ENCODE peak calls at places on chromosomes 5 and 9, in five cellular contexts. L is mucosa of descending colon, Q is MV-4-11, B is NCI-H1092 treated with DMSO at 0.1 percent for 48 hours, S is NCI-H1105 treated with DMSO at 0.1 percent for 48 hours. F is an unnamed sample.

GRCh38 chr5:34857161-34857560 is 18.2 kb downstream of the TTC23L start:
- DNase-seq in L (no peak), Q (no peak), B (no peak), S (no peak), F (no peak)

GRCh38 chr9:128211551-128212281 is 8.5 kb downstream of the DNM1 start:
- DNase-seq in L (peak; percentile 30), Q (no peak), B (no peak), S (no peak), F (no peak)

GRCh38 chr9:87569008-87569908 is 71.6 kb downstream of the DAPK1 start:
- DNase-seq in L (no peak), Q (no peak), B (peak; percentile 49), S (no peak), F (no peak)

GRCh38 chr5:38666668-38667498 is 110.4 kb upstream of the LIFR start:
- DNase-seq in L (no peak), Q (no peak), B (peak; percentile 46), S (no peak), F (no peak)

GRCh38 chr9:105413486-105414068 is 34.3 kb upstream of the FSD1L start:
- DNase-seq in L (peak; percentile 56), Q (no peak), B (no peak), S (peak; percentile 9), F (no peak)

GRCh38 chr9:14351206-14351605 is 37.3 kb upstream of the NFIB start:
- DNase-seq in L (no peak), Q (no peak), B (no peak), S (no peak), F (no peak)

GRCh38 chr5:121630402-121630801 is 221.3 kb upstream of the FTMT start:
- DNase-seq in L (peak; percentile 24), Q (no peak), B (no peak), S (peak; percentile 20), F (no peak)

GRCh38 chr5:74434124-74434899 is 206.2 kb downstream of the ENC1 start:
- DNase-seq in L (no peak), Q (peak; percentile 87), B (no peak), S (no peak), F (no peak)

GRCh38 chr5:174552428-174552827 is 172.0 kb upstream of the MSX2 start:
- DNase-seq in L (no peak), Q (no peak), B (no peak), S (no peak), F (peak; percentile 84)

GRCh38 chr5:151592855-151593408 is 1.8 kb upstream of the FAT2 start:
- DNase-seq in L (no peak), Q (no peak), B (no peak), S (no peak), F (peak; percentile 74)

GRCh38 chr5:119943148-119943547 is 313.8 kb downstream of the FAM170A start:
- DNase-seq in L (no peak), Q (no peak), B (no peak), S (no peak), F (no peak)

GRCh38 chr5:37121465-37121864 is 127.7 kb downstream of the CPLANE1 start:
- DNase-seq in L (no peak), Q (peak; percentile 86), B (no peak), S (no peak), F (no peak)

GRCh38 chr5:96649251-96649937 is 12.8 kb upstream of the CAST start:
- DNase-seq in L (no peak), Q (no peak), B (no peak), S (no peak), F (no peak)

GRCh38 chr5:143041461-143041860 is 271.3 kb downstream of the ARHGAP26 start:
- DNase-seq in L (no peak), Q (no peak), B (peak; percentile 37), S (peak; percentile 53), F (no peak)

GRCh38 chr9:134304712-134305111 is 21.5 kb upstream of the RXRA start:
- DNase-seq in L (no peak), Q (no peak), B (peak; percentile 60), S (peak; percentile 85), F (no peak)

GRCh38 chr5:35478856-35479682 is 138.6 kb upstream of the SPEF2 start:
- DNase-seq in L (peak; percentile 3), Q (peak; percentile 69), B (no peak), S (no peak), F (no peak)

GRCh38 chr5:136018814-136019777 is 9.7 kb upstream of the TGFBI start:
- DNase-seq in L (peak; percentile 53), Q (no peak), B (no peak), S (no peak), F (no peak)

GRCh38 chr5:92841604-92842155 is 739.3 kb downstream of the NR2F1-AS1 start:
- DNase-seq in L (no peak), Q (no peak), B (no peak), S (no peak), F (no peak)

GRCh38 chr5:55146543-55147151 is 13.3 kb upstream of the GPX8 start:
- DNase-seq in L (peak; percentile 90), Q (peak; percentile 70), B (peak; percentile 67), S (peak; percentile 53), F (no peak)

GRCh38 chr9:113568481-113569321 is 105.2 kb downstream of the RGS3 start:
- DNase-seq in L (no peak), Q (no peak), B (peak; percentile 87), S (peak; percentile 74), F (peak; percentile 68)

GRCh38 chr9:21906878-21907277 is 87.3 kb downstream of the CDKN2A start:
- DNase-seq in L (no peak), Q (no peak), B (no peak), S (no peak), F (no peak)

GRCh38 chr9:135887585-135888050 is 19.7 kb downstream of the CAMSAP1 start:
- DNase-seq in L (peak; percentile 10), Q (peak; percentile 88), B (no peak), S (no peak), F (peak; percentile 80)

GRCh38 chr5:1346627-1347440 is 1.9 kb upstream of the CLPTM1L start:
- DNase-seq in L (no peak), Q (no peak), B (no peak), S (no peak), F (no peak)

GRCh38 chr5:116872486-116872885 is 297.9 kb upstream of the SEMA6A start:
- DNase-seq in L (no peak), Q (no peak), B (no peak), S (no peak), F (no peak)

GRCh38 chr5:180201051-180201987 is 7.7 kb downstream of the RASGEF1C start:
- DNase-seq in L (peak; percentile 24), Q (no peak), B (no peak), S (peak; percentile 4), F (no peak)

GRCh38 chr5:124706729-124707361 is 39.6 kb downstream of the ZNF608 start:
- DNase-seq in L (peak; percentile 46), Q (no peak), B (peak; percentile 72), S (peak; percentile 86), F (no peak)

GRCh38 chr9:129929467-129930125 is 94.3 kb downstream of the USP20 start:
- DNase-seq in L (no peak), Q (no peak), B (no peak), S (no peak), F (no peak)

GRCh38 chr9:90665072-90665471 is 22.4 kb upstream of the DIRAS2 start:
- DNase-seq in L (no peak), Q (no peak), B (no peak), S (no peak), F (no peak)

GRCh38 chr9:117546894-117547293 is 132.0 kb upstream of the ASTN2 start:
- DNase-seq in L (peak; percentile 44), Q (no peak), B (no peak), S (no peak), F (no peak)

GRCh38 chr5:153784277-153784676 is 254.4 kb downstream of the FAM114A2 start:
- DNase-seq in L (no peak), Q (no peak), B (no peak), S (no peak), F (no peak)

GRCh38 chr5:152246401-152246800 is 158.7 kb downstream of the NMUR2 start:
- DNase-seq in L (peak; percentile 4), Q (peak; percentile 1), B (no peak), S (no peak), F (no peak)

GRCh38 chr5:172772112-172772906 is 1.3 kb upstream of the DUSP1 start:
- DNase-seq in L (peak; percentile 91), Q (peak; percentile 95), B (peak; percentile 68), S (peak; percentile 26), F (peak; percentile 98)

GRCh38 chr5:154962494-154962893 is 21.6 kb downstream of the MRPL22 start:
- DNase-seq in L (no peak), Q (peak; percentile 18), B (no peak), S (no peak), F (no peak)

GRCh38 chr5:119267958-119268386 is 87.8 kb upstream of the TNFAIP8 start:
- DNase-seq in L (peak; percentile 93), Q (peak; percentile 92), B (peak; percentile 90), S (peak; percentile 80), F (peak; percentile 95)

GRCh38 chr9:116937361-116937760 is 250.3 kb downstream of the TRIM32 start:
- DNase-seq in L (no peak), Q (no peak), B (no peak), S (no peak), F (no peak)

GRCh38 chr9:131641618-131642495 is 96.5 kb downstream of the PRRT1B start:
- DNase-seq in L (peak; percentile 70), Q (no peak), B (no peak), S (no peak), F (peak; percentile 91)

GRCh38 chr9:125601986-125602385 is 105.0 kb downstream of the MAPKAP1 start:
- DNase-seq in L (no peak), Q (no peak), B (no peak), S (no peak), F (no peak)

F was measured in mesenteric fat pad.